ENCODE peak calls at places on chromosomes 16 and 17, in four cellular contexts. X is choroid plexus epithelial cell, B is cardiac fibroblast, K is tibial artery. R is an unnamed sample.

GRCh38 chr17:72691601-72692000 is 400.9 kb downstream of the SLC39A11 start:
- DNase-seq in K (no peak), B (peak), X (no peak), R (no peak)

GRCh38 chr17:35236821-35237220 is 6.1 kb upstream of the SLFN5 start:
- DNase-seq in B (no peak), K (no peak), X (no peak), R (no peak)

GRCh38 chr16:70151391-70151790 is 22.2 kb upstream of the CLEC18C start:
- DNase-seq in K (no peak), X (no peak), B (no peak), R (no peak)

GRCh38 chr17:12765544-12765943 is 23.8 kb upstream of the ARHGAP44 start:
- DNase-seq in K (peak), X (peak), B (peak), R (no peak)

GRCh38 chr17:66570353-66571195 is 264.3 kb upstream of the CACNG5 start:
- DNase-seq in X (peak), K (no peak), B (no peak), R (no peak)

GRCh38 chr16:29312835-29313558 is 93.5 kb downstream of the NPIPB11 start:
- DNase-seq in B (no peak), X (peak), K (no peak), R (no peak)

GRCh38 chr16:3259097-3259496 is 2.7 kb upstream of the MEFV start:
- DNase-seq in X (no peak), K (peak), B (peak), R (no peak)

GRCh38 chr17:77821114-77821513 is 137.4 kb upstream of the TNRC6C start:
- DNase-seq in X (no peak), B (no peak), K (no peak), R (no peak)

GRCh38 chr17:57984226-57984890 is 3.7 kb downstream of the VEZF1 start:
- DNase-seq in B (peak), K (no peak), X (peak), R (no peak)

GRCh38 chr17:35376245-35376644 is 2.8 kb upstream of the SLFN11 start:
- DNase-seq in B (peak), X (peak), K (no peak), R (no peak)

GRCh38 chr17:45910667-45911066 is 16.3 kb downstream of the MAPT start:
- DNase-seq in B (no peak), K (no peak), X (no peak), R (no peak)

DNA sequence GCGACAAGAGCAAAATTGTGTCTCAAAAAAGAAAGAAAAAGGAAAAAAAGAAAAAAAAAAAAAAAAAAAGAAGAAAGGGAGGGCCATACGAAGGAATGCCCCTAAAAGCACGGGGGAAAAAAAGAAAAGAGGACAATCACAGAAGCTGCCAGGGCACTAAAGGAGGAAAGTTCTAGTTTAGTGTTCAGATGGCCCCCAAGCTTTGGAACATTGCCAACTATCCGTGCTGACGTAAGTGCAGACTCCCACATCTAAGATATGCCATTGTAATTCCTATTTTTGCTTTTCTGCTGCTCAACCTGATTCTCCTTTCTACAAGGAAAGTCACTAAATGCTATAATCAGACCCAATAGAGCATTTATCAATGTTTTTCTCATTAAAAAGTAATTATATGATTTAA is 842.1 kb downstream of the KCNJ2 start:
- DNase-seq in B (peak), K (no peak), X (peak), R (no peak)
- H3K4me3 ChIP-seq in B (no peak), K (no peak), X (no peak), R (no peak)

GRCh38 chr16:48295493-48296281 is 48.3 kb upstream of the ABCC11 start:
- DNase-seq in X (no peak), K (no peak), B (no peak), R (no peak)
- H3K4me3 ChIP-seq in X (no peak), K (no peak), B (no peak), R (no peak)

DNA sequence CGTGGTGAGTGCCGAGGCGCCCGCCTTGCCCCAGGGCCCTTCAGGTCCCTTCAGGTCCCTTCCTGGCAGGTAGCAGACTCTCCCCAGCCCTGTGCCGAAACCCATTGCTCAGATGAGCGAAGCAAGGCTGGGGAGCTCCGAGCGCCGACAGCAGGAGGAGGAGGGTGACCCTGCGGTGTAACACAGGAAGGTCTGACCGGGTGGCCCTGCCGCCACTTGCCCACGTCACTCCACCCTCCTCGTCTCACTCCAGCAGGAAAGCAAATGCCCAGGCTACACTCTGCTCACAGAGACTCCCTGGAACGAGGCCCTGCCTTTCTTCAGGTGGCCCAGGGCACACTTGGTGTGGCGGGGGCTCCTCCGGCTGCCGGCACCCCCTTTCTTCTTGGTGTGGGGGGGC is 57.2 kb downstream of the ACTG1 start:
- DNase-seq in X (no peak), B (no peak), K (no peak), R (no peak)
- H3K4me3 ChIP-seq in X (no peak), B (no peak), K (no peak), R (no peak)

DNA sequence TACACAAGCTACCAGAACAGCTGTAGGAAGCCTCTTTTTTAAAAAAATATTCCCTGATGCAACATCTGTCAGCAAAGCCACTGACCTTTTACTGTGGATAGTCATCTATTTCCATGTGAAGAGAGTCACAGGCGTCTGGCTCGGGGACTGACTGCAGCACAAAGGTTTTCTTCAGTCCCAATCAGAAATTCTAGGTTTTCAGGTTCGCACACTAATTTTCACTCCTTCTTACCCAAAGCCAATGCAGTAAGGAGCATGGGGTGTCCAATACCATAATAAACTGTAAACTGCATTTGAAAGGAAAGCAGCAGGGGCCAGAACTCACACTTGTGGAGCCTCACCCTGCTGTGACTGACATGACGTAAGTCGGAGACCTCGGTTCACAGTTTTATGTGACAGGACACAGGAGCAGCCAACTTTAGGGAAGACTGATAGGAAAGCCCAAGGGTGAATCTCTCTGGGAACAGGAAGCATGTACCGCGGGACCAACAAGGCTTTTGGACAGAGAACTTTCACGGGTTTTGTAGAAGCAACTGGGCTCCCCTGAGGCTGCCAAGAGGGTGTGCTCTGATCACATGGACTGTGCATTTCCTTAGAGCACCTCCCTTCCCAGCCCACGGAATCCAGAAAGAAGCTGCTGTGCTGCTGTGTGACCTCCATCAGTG is 9.1 kb upstream of the TMEM100 start:
- DNase-seq in X (peak), B (peak), K (peak), R (no peak)
- H3K4me3 ChIP-seq in X (peak), B (no peak), K (peak), R (no peak)

GRCh38 chr17:55190748-55191147 is 74.0 kb upstream of the HLF start:
- DNase-seq in K (no peak), X (no peak), B (no peak), R (no peak)

DNA sequence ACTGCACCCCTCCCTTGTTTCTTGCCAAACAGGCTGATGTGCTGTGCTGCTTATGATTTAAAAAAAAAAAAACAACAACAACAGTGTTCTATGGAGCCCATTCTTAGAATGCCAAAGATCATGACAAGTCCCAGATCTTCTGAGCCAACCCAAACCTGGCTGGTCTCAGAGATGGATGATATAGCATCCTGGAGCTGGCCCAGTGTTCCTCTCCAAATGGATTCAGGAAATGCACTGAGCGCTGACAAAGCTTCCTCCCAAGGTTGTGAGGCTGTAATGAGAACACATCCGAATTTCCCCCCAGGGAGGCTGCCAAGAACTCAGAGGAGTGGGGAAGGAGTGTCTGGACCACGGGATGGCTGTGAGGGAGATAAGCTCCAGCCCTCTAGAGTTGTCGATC is 77.4 kb upstream of the HLF start:
- DNase-seq in X (no peak), B (peak), K (no peak), R (no peak)
- H3K4me3 ChIP-seq in X (no peak), B (no peak), K (no peak), R (no peak)

GRCh38 chr17:74512041-74512440 is 19.2 kb downstream of the CD300LB start:
- DNase-seq in B (peak), X (no peak), K (no peak), R (no peak)
- H3K4me3 ChIP-seq in B (no peak), X (no peak), K (no peak), R (no peak)

DNA sequence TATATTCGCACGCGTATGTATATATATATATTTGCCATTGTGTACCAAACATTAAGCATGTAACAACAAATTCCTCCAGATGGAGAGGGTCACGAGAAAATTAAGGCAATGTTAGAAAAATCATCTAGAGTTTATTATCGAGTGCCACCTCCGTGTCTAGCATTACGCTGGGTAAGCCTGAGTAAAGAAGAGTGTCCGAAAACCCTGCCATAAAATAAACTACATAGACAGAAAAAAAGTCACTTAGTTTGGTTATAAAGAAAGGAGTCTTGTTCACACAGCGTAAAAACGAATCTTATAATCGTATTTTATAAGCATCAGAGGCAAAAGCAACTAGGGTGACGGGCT is 638 bp upstream of the RHOT1 start:
- DNase-seq in K (no peak), B (no peak), X (no peak), R (no peak)
- H3K4me3 ChIP-seq in K (peak), B (peak), X (peak), R (peak)

DNA sequence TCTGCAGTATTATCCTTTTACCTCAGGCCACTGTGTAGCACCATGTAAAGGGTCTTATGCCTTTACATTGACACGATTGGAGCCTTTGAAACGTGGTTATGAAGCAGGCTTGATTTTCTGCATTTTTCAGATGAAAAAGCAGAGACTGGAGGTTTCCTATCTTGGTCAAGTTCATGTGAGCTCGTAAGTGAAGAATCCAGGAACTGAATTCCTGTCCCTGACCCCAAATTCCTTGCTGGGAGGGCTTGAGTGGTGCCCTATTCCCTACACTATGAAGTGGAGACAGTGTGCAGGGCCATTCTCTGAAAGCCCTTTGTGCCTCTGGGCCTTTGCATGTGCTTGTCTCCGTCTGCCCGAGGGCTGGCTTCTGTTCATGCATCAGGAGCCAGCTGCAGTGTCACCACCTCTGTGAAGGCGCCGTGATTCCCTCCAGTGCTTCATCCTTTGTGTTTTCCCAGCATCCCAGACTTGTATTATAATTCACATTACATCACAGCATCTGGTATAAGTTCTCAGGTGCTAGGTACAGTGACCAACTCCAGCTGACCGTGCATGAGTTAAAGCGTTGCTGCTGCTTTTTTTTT is 181.1 kb downstream of the SNX29 start:
- DNase-seq in B (peak), X (peak), K (no peak), R (no peak)
- H3K4me3 ChIP-seq in B (no peak), X (no peak), K (no peak), R (no peak)

GRCh38 chr16:89171216-89172170 is at the start of gene CDH15:
- DNase-seq in B (peak), X (peak), K (peak), R (peak)
- H3K4me3 ChIP-seq in B (peak), X (peak), K (peak), R (peak)

GRCh38 chr16:66752379-66752778 is 970 bp upstream of the DYNC1LI2 start:
- DNase-seq in K (no peak), X (no peak), B (no peak), R (no peak)
- H3K4me3 ChIP-seq in K (peak), X (no peak), B (no peak), R (no peak)